ENCODE peak calls at places on chromosomes 16 and 17, in four cellular contexts. One of them, this sample, is unnamed.

GRCh38 chr17:48928876-48929811 is 15.5 kb downstream of the SNF8 start:
- DNase-seq in fibroblast of the aortic adventitia: no peak
- DNase-seq in lower lobe of right lung: no peak
- DNase-seq in esophagus squamous epithelium: no peak
- DNase-seq in this sample: peak

GRCh38 chr17:50035421-50035879 is 20.5 kb upstream of the ITGA3 start:
- DNase-seq in fibroblast of the aortic adventitia: no peak
- DNase-seq in lower lobe of right lung: no peak
- DNase-seq in esophagus squamous epithelium: no peak
- DNase-seq in this sample: no peak

GRCh38 chr16:89473136-89473712 is 17.1 kb downstream of the ANKRD11 start:
- DNase-seq in fibroblast of the aortic adventitia: no peak
- DNase-seq in lower lobe of right lung: no peak
- DNase-seq in esophagus squamous epithelium: no peak
- DNase-seq in this sample: no peak

GRCh38 chr17:27538156-27538955 is 82.1 kb downstream of the KSR1 start:
- DNase-seq in fibroblast of the aortic adventitia: no peak
- DNase-seq in lower lobe of right lung: no peak
- DNase-seq in esophagus squamous epithelium: no peak
- DNase-seq in this sample: no peak

GRCh38 chr16:8959921-8960787 is 3.6 kb downstream of the USP7 start:
- DNase-seq in fibroblast of the aortic adventitia: peak
- DNase-seq in lower lobe of right lung: no peak
- DNase-seq in esophagus squamous epithelium: no peak
- DNase-seq in this sample: peak

GRCh38 chr17:8231701-8232100 is 16.2 kb downstream of the CTC1 start:
- DNase-seq in fibroblast of the aortic adventitia: no peak
- DNase-seq in lower lobe of right lung: no peak
- DNase-seq in esophagus squamous epithelium: no peak
- DNase-seq in this sample: no peak

GRCh38 chr17:4711671-4712111 is 1.3 kb downstream of the ARRB2 start:
- DNase-seq in fibroblast of the aortic adventitia: no peak
- DNase-seq in lower lobe of right lung: peak
- DNase-seq in esophagus squamous epithelium: no peak
- DNase-seq in this sample: no peak

GRCh38 chr16:87789437-87790277 is 23.9 kb upstream of the KLHDC4 start:
- DNase-seq in fibroblast of the aortic adventitia: peak
- DNase-seq in lower lobe of right lung: no peak
- DNase-seq in esophagus squamous epithelium: no peak
- DNase-seq in this sample: peak

GRCh38 chr17:60447375-60447774 is 25.1 kb downstream of the CHCT1 start:
- DNase-seq in fibroblast of the aortic adventitia: no peak
- DNase-seq in lower lobe of right lung: no peak
- DNase-seq in esophagus squamous epithelium: no peak
- DNase-seq in this sample: no peak

GRCh38 chr17:81666092-81666341 is 388 bp downstream of the OXLD1 start:
- DNase-seq in fibroblast of the aortic adventitia: no peak
- DNase-seq in lower lobe of right lung: no peak
- DNase-seq in esophagus squamous epithelium: no peak
- DNase-seq in this sample: no peak

GRCh38 chr16:80569440-80570105 is 28.8 kb downstream of the DYNLRB2 start:
- DNase-seq in fibroblast of the aortic adventitia: peak
- DNase-seq in lower lobe of right lung: no peak
- DNase-seq in esophagus squamous epithelium: no peak
- DNase-seq in this sample: peak

GRCh38 chr16:55992551-55992950 is 117.4 kb upstream of the CES5A start:
- DNase-seq in fibroblast of the aortic adventitia: no peak
- DNase-seq in lower lobe of right lung: no peak
- DNase-seq in esophagus squamous epithelium: no peak
- DNase-seq in this sample: no peak

GRCh38 chr16:23640669-23640958 is 496 bp downstream of the PALB2 start:
- DNase-seq in fibroblast of the aortic adventitia: peak
- DNase-seq in lower lobe of right lung: no peak
- DNase-seq in esophagus squamous epithelium: no peak
- DNase-seq in this sample: peak

GRCh38 chr17:9291912-9292562 is 270.7 kb downstream of the NTN1 start:
- DNase-seq in fibroblast of the aortic adventitia: peak
- DNase-seq in lower lobe of right lung: no peak
- DNase-seq in esophagus squamous epithelium: no peak
- DNase-seq in this sample: peak

GRCh38 chr17:74042744-74043486 is 160.6 kb upstream of the RPL38 start:
- DNase-seq in fibroblast of the aortic adventitia: peak
- DNase-seq in lower lobe of right lung: no peak
- DNase-seq in esophagus squamous epithelium: no peak
- DNase-seq in this sample: peak

GRCh38 chr17:74219576-74220133 is 6.3 kb downstream of the TTYH2 start:
- DNase-seq in fibroblast of the aortic adventitia: peak
- DNase-seq in lower lobe of right lung: no peak
- DNase-seq in esophagus squamous epithelium: no peak
- DNase-seq in this sample: no peak

GRCh38 chr16:67807148-67807682 is 526 bp downstream of the TSNAXIP1 start:
- DNase-seq in fibroblast of the aortic adventitia: no peak
- DNase-seq in lower lobe of right lung: no peak
- DNase-seq in esophagus squamous epithelium: no peak
- DNase-seq in this sample: no peak

GRCh38 chr16:51994597-51994996 is 552.3 kb downstream of the TOX3 start:
- DNase-seq in fibroblast of the aortic adventitia: no peak
- DNase-seq in lower lobe of right lung: peak
- DNase-seq in esophagus squamous epithelium: no peak
- DNase-seq in this sample: peak

GRCh38 chr16:325375-326155 is 27.0 kb downstream of the AXIN1 start:
- DNase-seq in fibroblast of the aortic adventitia: no peak
- DNase-seq in lower lobe of right lung: no peak
- DNase-seq in esophagus squamous epithelium: no peak
- DNase-seq in this sample: no peak

GRCh38 chr16:58614860-58615259 is 14.8 kb downstream of the CNOT1 start:
- DNase-seq in fibroblast of the aortic adventitia: no peak
- DNase-seq in lower lobe of right lung: no peak
- DNase-seq in esophagus squamous epithelium: no peak
- DNase-seq in this sample: no peak

GRCh38 chr16:2035431-2036199 is 8.9 kb downstream of the NHERF2 start:
- DNase-seq in fibroblast of the aortic adventitia: peak
- DNase-seq in lower lobe of right lung: peak
- DNase-seq in esophagus squamous epithelium: no peak
- DNase-seq in this sample: peak

GRCh38 chr17:44767493-44767892 is 8.7 kb downstream of the ADAM11 start:
- DNase-seq in fibroblast of the aortic adventitia: no peak
- DNase-seq in lower lobe of right lung: no peak
- DNase-seq in esophagus squamous epithelium: no peak
- DNase-seq in this sample: no peak

GRCh38 chr17:28985950-28986713 is 19.7 kb downstream of the SEZ6 start:
- DNase-seq in fibroblast of the aortic adventitia: no peak
- DNase-seq in lower lobe of right lung: no peak
- DNase-seq in esophagus squamous epithelium: no peak
- DNase-seq in this sample: no peak

GRCh38 chr17:39225308-39225973 is at the start of gene STAC2:
- DNase-seq in fibroblast of the aortic adventitia: no peak
- DNase-seq in lower lobe of right lung: no peak
- DNase-seq in esophagus squamous epithelium: no peak
- DNase-seq in this sample: no peak

GRCh38 chr17:39225974-39226683 is 384 bp upstream of the STAC2 start:
- DNase-seq in fibroblast of the aortic adventitia: peak
- DNase-seq in lower lobe of right lung: no peak
- DNase-seq in esophagus squamous epithelium: no peak
- DNase-seq in this sample: peak

GRCh38 chr17:39222866-39223834 is 2.6 kb downstream of the STAC2 start:
- DNase-seq in fibroblast of the aortic adventitia: no peak
- DNase-seq in lower lobe of right lung: no peak
- DNase-seq in esophagus squamous epithelium: no peak
- DNase-seq in this sample: no peak

GRCh38 chr17:39223907-39224777 is 1.6 kb downstream of the STAC2 start:
- DNase-seq in fibroblast of the aortic adventitia: no peak
- DNase-seq in lower lobe of right lung: no peak
- DNase-seq in esophagus squamous epithelium: no peak
- DNase-seq in this sample: no peak

DNA sequence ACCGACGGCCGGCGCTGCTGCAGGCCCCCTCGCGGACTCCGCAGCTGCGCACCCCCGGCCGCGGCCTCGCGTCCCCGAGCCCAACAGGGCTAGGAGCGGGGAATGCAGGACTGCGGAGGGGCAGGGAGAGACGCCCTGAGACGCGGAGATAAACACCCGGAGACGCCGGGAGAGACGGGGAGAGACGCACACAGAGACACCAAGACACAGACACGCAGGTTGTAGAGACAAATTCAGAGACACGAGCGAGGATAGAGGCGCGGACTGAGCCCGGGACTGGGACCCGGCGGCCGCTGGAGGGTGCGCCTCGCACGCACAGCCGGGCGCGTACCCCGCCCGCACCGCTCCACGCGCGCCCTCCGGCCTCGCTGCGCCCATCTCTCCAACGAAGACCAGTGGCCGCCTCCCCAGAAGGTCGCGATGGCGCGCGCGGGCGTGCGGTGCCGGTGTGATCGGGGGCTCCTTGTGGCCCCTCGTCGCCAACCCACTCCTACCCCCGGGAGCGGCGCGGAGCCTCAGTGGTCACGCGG is 902 bp downstream of the STAC2 start:
- DNase-seq in fibroblast of the aortic adventitia: no peak
- DNase-seq in lower lobe of right lung: no peak
- DNase-seq in esophagus squamous epithelium: no peak
- DNase-seq in this sample: no peak
- H3K4me3 ChIP-seq in fibroblast of the aortic adventitia: no peak
- H3K4me3 ChIP-seq in lower lobe of right lung: peak
- H3K4me3 ChIP-seq in esophagus squamous epithelium: peak
- H3K4me3 ChIP-seq in this sample: no peak

GRCh38 chr16:12804395-12804794 is 708 bp upstream of the CPPED1 start:
- DNase-seq in fibroblast of the aortic adventitia: no peak
- DNase-seq in lower lobe of right lung: no peak
- DNase-seq in esophagus squamous epithelium: no peak
- DNase-seq in this sample: no peak
- H3K4me3 ChIP-seq in fibroblast of the aortic adventitia: peak
- H3K4me3 ChIP-seq in lower lobe of right lung: peak
- H3K4me3 ChIP-seq in esophagus squamous epithelium: peak
- H3K4me3 ChIP-seq in this sample: peak

DNA sequence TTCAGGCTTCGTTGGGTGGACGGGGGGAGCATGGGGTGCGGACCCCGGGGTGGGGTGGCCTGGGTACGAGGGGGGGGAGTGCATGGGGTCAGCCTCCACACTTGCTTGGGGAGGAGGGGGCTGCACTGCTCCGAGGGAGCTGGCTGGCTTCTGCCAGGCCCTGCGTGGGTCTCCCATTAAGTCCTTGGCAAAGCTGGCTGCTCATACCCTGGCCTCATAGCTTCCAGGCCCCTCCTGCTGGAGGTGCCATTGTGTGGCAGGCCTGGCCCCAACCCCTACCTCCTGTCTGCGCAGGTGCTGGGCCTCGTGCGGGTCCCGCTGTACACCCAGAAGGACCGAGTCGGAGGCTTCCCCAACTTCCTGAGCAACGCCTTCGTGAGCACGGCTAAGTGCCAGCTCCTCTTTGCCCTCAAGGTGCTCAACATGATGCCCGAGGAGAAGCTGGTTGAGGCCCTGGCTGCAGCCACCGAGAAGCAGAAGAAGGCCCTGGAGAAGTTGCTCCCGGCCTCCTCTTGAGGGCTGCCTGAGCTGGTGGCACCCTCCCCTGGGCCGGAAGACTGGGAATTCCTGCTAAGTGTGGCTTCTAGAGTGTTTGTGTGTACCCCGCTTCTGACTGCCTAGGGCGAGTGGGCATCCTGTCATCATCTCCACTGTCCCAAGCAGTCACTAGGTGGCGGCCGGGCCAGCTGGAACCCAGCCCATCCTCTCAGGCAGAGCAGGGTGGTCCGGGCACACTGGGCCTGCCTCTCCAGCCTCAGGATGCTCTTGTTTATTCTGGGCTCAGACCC is 1.5 kb downstream of the NUDT16L1 start:
- DNase-seq in fibroblast of the aortic adventitia: peak
- DNase-seq in lower lobe of right lung: peak
- DNase-seq in esophagus squamous epithelium: no peak
- DNase-seq in this sample: no peak
- H3K4me3 ChIP-seq in fibroblast of the aortic adventitia: peak
- H3K4me3 ChIP-seq in lower lobe of right lung: peak
- H3K4me3 ChIP-seq in esophagus squamous epithelium: peak
- H3K4me3 ChIP-seq in this sample: peak

GRCh38 chr17:40500190-40500589 is 1.2 kb downstream of the TNS4 start:
- DNase-seq in fibroblast of the aortic adventitia: no peak
- DNase-seq in lower lobe of right lung: no peak
- DNase-seq in esophagus squamous epithelium: no peak
- DNase-seq in this sample: no peak
- H3K4me3 ChIP-seq in fibroblast of the aortic adventitia: no peak
- H3K4me3 ChIP-seq in lower lobe of right lung: no peak
- H3K4me3 ChIP-seq in esophagus squamous epithelium: peak
- H3K4me3 ChIP-seq in this sample: no peak

GRCh38 chr17:41772218-41772585 is 14.3 kb downstream of the JUP start:
- DNase-seq in fibroblast of the aortic adventitia: no peak
- DNase-seq in lower lobe of right lung: peak
- DNase-seq in esophagus squamous epithelium: no peak
- DNase-seq in this sample: no peak
- H3K4me3 ChIP-seq in fibroblast of the aortic adventitia: no peak
- H3K4me3 ChIP-seq in lower lobe of right lung: no peak
- H3K4me3 ChIP-seq in esophagus squamous epithelium: peak
- H3K4me3 ChIP-seq in this sample: no peak

DNA sequence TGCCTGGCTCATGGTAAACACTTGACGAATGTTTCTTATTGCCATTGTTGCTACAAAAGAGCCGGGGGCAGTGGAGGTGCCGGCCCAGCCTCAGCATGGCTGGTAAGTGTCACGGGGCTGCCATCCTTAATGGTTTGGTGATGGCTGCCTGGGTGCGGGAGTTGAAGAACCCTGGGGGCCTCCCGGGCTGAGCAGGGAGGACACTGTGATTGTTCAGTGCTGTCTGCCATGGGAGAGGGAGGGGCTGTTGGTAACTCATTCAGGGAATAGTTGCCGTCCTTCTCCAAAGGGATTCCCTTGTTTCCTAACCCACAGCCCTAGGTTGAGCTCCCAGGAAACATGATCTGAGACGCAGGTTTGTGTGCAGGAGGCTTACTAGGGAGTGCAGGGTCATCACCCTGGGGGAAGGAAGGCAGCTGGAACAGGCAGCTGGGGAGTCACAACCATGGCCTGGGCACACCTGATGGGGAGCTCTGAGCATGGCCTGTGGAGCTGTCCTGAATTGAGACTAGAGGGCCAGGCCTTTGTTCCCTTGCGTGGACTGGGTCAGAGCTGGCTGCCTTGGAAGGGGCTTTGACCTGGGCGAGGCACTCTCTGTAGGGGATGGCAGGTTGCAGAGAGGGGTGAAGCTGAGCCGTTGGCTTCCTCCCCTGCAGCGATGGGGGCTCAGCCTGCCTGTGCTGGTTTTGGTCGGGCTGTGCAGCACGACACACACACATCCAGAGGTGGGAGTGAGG is 85.7 kb downstream of the PLCG2 start:
- DNase-seq in fibroblast of the aortic adventitia: no peak
- DNase-seq in lower lobe of right lung: no peak
- DNase-seq in esophagus squamous epithelium: no peak
- DNase-seq in this sample: no peak
- H3K4me3 ChIP-seq in fibroblast of the aortic adventitia: no peak
- H3K4me3 ChIP-seq in lower lobe of right lung: no peak
- H3K4me3 ChIP-seq in esophagus squamous epithelium: no peak
- H3K4me3 ChIP-seq in this sample: no peak